ENCODE peak calls at places on chromosomes 1 and 21, in five cellular contexts. G, R, I, X and C are unnamed samples.

GRCh38 chr21:45430521-45431501 is 25.8 kb downstream of the COL18A1 start:
- DNase-seq in R (no peak), I (no peak), X (peak; percentile 85), G (no peak), C (peak; percentile 85)

GRCh38 chr1:170145691-170146676 is at the start of gene NTMT2:
- DNase-seq in G (no peak), X (no peak), R (no peak), I (no peak), C (peak; percentile 40)

GRCh38 chr1:231612393-231613089 is 14.0 kb upstream of the DISC1 start:
- DNase-seq in I (no peak), G (no peak), X (no peak), R (peak; percentile 91), C (no peak)

GRCh38 chr21:46393451-46393940 is 65.2 kb upstream of the DIP2A start:
- DNase-seq in R (no peak), G (no peak), I (no peak), X (no peak), C (no peak)

GRCh38 chr21:17783816-17784598 is 35.1 kb downstream of the C21orf91 start:
- DNase-seq in I (no peak), X (no peak), R (peak; percentile 92), G (no peak), C (no peak)

GRCh38 chr1:93993731-93994130 is 84.5 kb upstream of the GCLM start:
- DNase-seq in R (no peak), G (no peak), X (no peak), I (no peak), C (no peak)

GRCh38 chr1:91749690-91750335 is 136.1 kb downstream of the TGFBR3 start:
- DNase-seq in I (peak; percentile 55), R (no peak), G (no peak), X (no peak), C (no peak)

GRCh38 chr1:205925730-205926129 is 17.5 kb downstream of the SLC26A9 start:
- DNase-seq in X (no peak), R (no peak), G (peak; percentile 30), I (no peak), C (no peak)

GRCh38 chr1:240705584-240705983 is 93.6 kb upstream of the GREM2 start:
- DNase-seq in X (no peak), I (no peak), R (no peak), G (no peak), C (no peak)

GRCh38 chr1:11309385-11309784 is 36.4 kb downstream of the UBIAD1 start:
- DNase-seq in R (no peak), X (no peak), I (no peak), G (no peak), C (no peak)

GRCh38 chr1:50422675-50422945 is 633 bp downstream of the DMRTA2 start:
- DNase-seq in R (no peak), I (no peak), X (peak; percentile 40), G (no peak), C (no peak)

GRCh38 chr1:3235496-3235895 is 166.5 kb downstream of the PRDM16 start:
- DNase-seq in R (no peak), X (no peak), I (no peak), G (no peak), C (no peak)